ENCODE peak calls at places on chromosome 18, in seven cellular contexts. I is cardiac muscle cell; P is naive thymus-derived CD4-positive, alpha-beta T cell; V is activated CD8-positive, alpha-beta T cell treated with anti-CD3 and anti-CD28 coated beads, Interleukin-2, amount 10 ng/mL, durations not matched to agents 7 days and 5 days; H is stimulated activated CD8-positive, alpha-beta memory T cell treated with anti-CD3 and anti-CD28 coated beads, Interleukin-15, amount 100 ng/mL, for 1 hour; J is breast epithelium; A is HEK293T. R is an unnamed sample.

GRCh38 chr18:12278153-12278764 is 24.1 kb downstream of the CIDEA start:
- DNase-seq in I (no peak), P (no peak), V (no peak), H (no peak), J (no peak), A (no peak), R (no peak)

GRCh38 chr18:7824970-7825369 is 257.9 kb downstream of the PTPRM start:
- DNase-seq in I (no peak), P (no peak), V (no peak), H (no peak), J (no peak), A (no peak), R (no peak)

GRCh38 chr18:27175914-27176313 is 9.2 kb downstream of the CHST9 start:
- DNase-seq in I (peak; percentile 7), P (no peak), V (no peak), H (no peak), J (no peak), A (no peak), R (no peak)

GRCh38 chr18:42113529-42114191 is 158.6 kb downstream of the PIK3C3 start:
- DNase-seq in I (no peak), P (no peak), V (no peak), H (no peak), J (no peak), A (no peak), R (no peak)

GRCh38 chr18:46167971-46168370 is 63.8 kb downstream of the HAUS1 start:
- DNase-seq in I (no peak), P (no peak), V (peak; percentile 74), H (no peak), J (no peak), A (no peak), R (peak; percentile 84)

GRCh38 chr18:37299471-37300304 is 265.9 kb downstream of the CELF4 start:
- DNase-seq in I (peak; percentile 48), P (no peak), V (no peak), H (no peak), J (peak; percentile 85), A (peak; percentile 72), R (no peak)

GRCh38 chr18:46098616-46098933 is 479 bp upstream of the ATP5F1A start:
- DNase-seq in I (no peak), P (no peak), V (no peak), H (no peak), J (no peak), A (no peak), R (no peak)

GRCh38 chr18:55695091-55695490 is 107.1 kb upstream of the TCF4 start:
- DNase-seq in I (no peak), P (no peak), V (no peak), H (no peak), J (no peak), A (no peak), R (no peak)

GRCh38 chr18:46721331-46721730 is 35.5 kb downstream of the ST8SIA5 start:
- DNase-seq in I (no peak), P (no peak), V (no peak), H (no peak), J (no peak), A (no peak), R (no peak)

GRCh38 chr18:48345596-48345995 is 63.6 kb downstream of the ZBTB7C start:
- DNase-seq in I (no peak), P (no peak), V (no peak), H (no peak), J (no peak), A (no peak), R (no peak)

GRCh38 chr18:23276456-23276855 is 141.2 kb downstream of the CABLES1 start:
- DNase-seq in I (peak; percentile 18), P (no peak), V (no peak), H (no peak), J (no peak), A (no peak), R (no peak)

GRCh38 chr18:13310286-13310685 is 91.7 kb downstream of the LDLRAD4 start:
- DNase-seq in I (no peak), P (no peak), V (no peak), H (no peak), J (no peak), A (no peak), R (no peak)

GRCh38 chr18:24839991-24840390 is 379.6 kb downstream of the HRH4 start:
- DNase-seq in I (no peak), P (no peak), V (no peak), H (no peak), J (no peak), A (no peak), R (no peak)

GRCh38 chr18:12423820-12424219 is 16.1 kb downstream of the PRELID3A start:
- DNase-seq in I (peak; percentile 29), P (no peak), V (no peak), H (no peak), J (no peak), A (no peak), R (no peak)